ENCODE peak calls at places on chromosomes 16 and 17, in nine cellular contexts. Z, A, H, E, Q, U, B, S and N are unnamed samples.

GRCh38 chr17:18206962-18207361 is 18.5 kb upstream of the LLGL1 start:
- DNase-seq in Z (no peak), A (no peak), H (no peak), E (no peak), Q (no peak), U (no peak), B (no peak), S (no peak), N (no peak)

GRCh38 chr17:29958947-29959657 is 17.7 kb downstream of the EFCAB5 start:
- DNase-seq in Z (no peak), A (no peak), H (no peak), E (no peak), Q (no peak), U (peak; percentile 58), B (no peak), S (no peak), N (no peak)

GRCh38 chr16:82629441-82630027 is 2.8 kb downstream of the CDH13 start:
- DNase-seq in Z (no peak), A (no peak), H (no peak), E (no peak), Q (no peak), U (peak; percentile 94), B (no peak), S (no peak), N (no peak)

GRCh38 chr17:45441536-45442310 is 9.1 kb upstream of the ARHGAP27 start:
- DNase-seq in Z (no peak), A (no peak), H (no peak), E (no peak), Q (peak; percentile 42), U (no peak), B (no peak), S (no peak), N (no peak)

GRCh38 chr17:77210331-77210730 is 69.6 kb downstream of the SEC14L1 start:
- DNase-seq in Z (no peak), A (no peak), H (peak; percentile 48), E (no peak), Q (no peak), U (no peak), B (no peak), S (no peak), N (no peak)

GRCh38 chr16:72938426-72939164 is 109.3 kb downstream of the ZFHX3 start:
- DNase-seq in Z (peak; percentile 29), A (no peak), H (peak; percentile 80), E (no peak), Q (no peak), U (peak; percentile 58), B (no peak), S (no peak), N (no peak)

GRCh38 chr17:56395787-56396186 is 197.7 kb upstream of the NOG start:
- DNase-seq in Z (no peak), A (no peak), H (no peak), E (no peak), Q (no peak), U (no peak), B (no peak), S (no peak), N (no peak)

GRCh38 chr16:4415538-4416199 is 727 bp downstream of the CORO7 start:
- DNase-seq in Z (no peak), A (peak; percentile 53), H (peak; percentile 87), E (no peak), Q (peak; percentile 72), U (peak; percentile 23), B (peak; percentile 74), S (peak; percentile 68), N (peak; percentile 25)

GRCh38 chr17:2023692-2024571 is 1.2 kb downstream of the RTN4RL1 start:
- DNase-seq in Z (peak; percentile 71), A (peak; percentile 77), H (no peak), E (no peak), Q (peak; percentile 81), U (peak; percentile 44), B (no peak), S (peak; percentile 31), N (peak; percentile 95)

GRCh38 chr16:86946396-86946795 is 368.0 kb downstream of the FOXL1 start:
- DNase-seq in Z (no peak), A (no peak), H (no peak), E (no peak), Q (no peak), U (peak; percentile 78), B (no peak), S (no peak), N (no peak)

GRCh38 chr16:58201163-58201562 is 3.3 kb upstream of the CSNK2A2 start:
- DNase-seq in Z (no peak), A (no peak), H (no peak), E (no peak), Q (no peak), U (no peak), B (no peak), S (no peak), N (no peak)

GRCh38 chr16:15653227-15653626 is 3.2 kb downstream of the NDE1 start:
- DNase-seq in Z (no peak), A (peak; percentile 38), H (no peak), E (no peak), Q (no peak), U (peak; percentile 90), B (no peak), S (no peak), N (no peak)

GRCh38 chr17:258906-259305 is 77.5 kb upstream of the DOC2B start:
- DNase-seq in Z (no peak), A (no peak), H (peak; percentile 28), E (no peak), Q (no peak), U (no peak), B (no peak), S (no peak), N (no peak)

GRCh38 chr17:72152392-72152727 is 31.5 kb downstream of the SOX9 start:
- DNase-seq in Z (no peak), A (no peak), H (no peak), E (peak; percentile 78), Q (no peak), U (peak; percentile 46), B (no peak), S (no peak), N (no peak)